ENCODE peak calls at places on chromosome 17, in ten cellular contexts. L, H, F, V, G, X, W, U, Q and O are unnamed samples.
A peak's percentile ranks its signal among the peaks of the same experiment; 100 is the strongest.

GRCh38 chr17:40346061-40346767 is 18.3 kb downstream of the GJD3 start:
- DNase-seq in V (no peak), U (no peak), G (peak; percentile 29), L (no peak), Q (no peak), X (no peak), F (no peak), W (no peak), H (no peak), O (no peak)

GRCh38 chr17:50047488-50048126 is 8.3 kb upstream of the ITGA3 start:
- DNase-seq in F (no peak), L (peak; percentile 40), G (no peak), U (peak; percentile 90), X (peak; percentile 90), W (no peak), H (no peak), V (no peak), Q (no peak), O (peak; percentile 83)

GRCh38 chr17:64326420-64327054 is 63.5 kb upstream of the TEX2 start:
- DNase-seq in W (no peak), F (peak; percentile 38), U (peak; percentile 57), V (no peak), X (peak; percentile 62), H (peak; percentile 77), L (peak; percentile 60), Q (no peak), G (no peak), O (no peak)

GRCh38 chr17:45147102-45147580 is 1.1 kb upstream of the HEXIM1 start:
- DNase-seq in H (no peak), L (no peak), G (no peak), X (peak; percentile 79), U (no peak), F (peak; percentile 73), Q (no peak), V (no peak), W (peak; percentile 40), O (peak; percentile 62)

GRCh38 chr17:76969598-76970172 is 101.5 kb downstream of the MGAT5B start:
- DNase-seq in U (no peak), X (no peak), Q (no peak), V (no peak), L (peak; percentile 45), F (peak; percentile 36), G (peak; percentile 12), H (no peak), W (no peak), O (no peak)

GRCh38 chr17:73151888-73152633 is 12.7 kb upstream of the SSTR2 start:
- DNase-seq in Q (no peak), L (no peak), W (no peak), U (peak; percentile 18), G (no peak), H (no peak), F (no peak), V (no peak), X (no peak), O (no peak)

GRCh38 chr17:45111838-45112237 is 20.5 kb downstream of the PLCD3 start:
- DNase-seq in H (no peak), Q (no peak), L (no peak), G (no peak), U (no peak), W (no peak), V (no peak), X (no peak), F (no peak), O (no peak)

GRCh38 chr17:73394523-73395450 is 83.0 kb upstream of the CDC42EP4 start:
- DNase-seq in L (no peak), G (no peak), W (no peak), H (no peak), F (no peak), V (no peak), U (no peak), Q (no peak), X (no peak), O (no peak)

GRCh38 chr17:43449470-43450202 is 34.1 kb upstream of the DHX8 start:
- DNase-seq in W (no peak), F (peak; percentile 60), H (no peak), L (no peak), G (no peak), V (no peak), U (peak; percentile 67), X (no peak), Q (no peak), O (no peak)

GRCh38 chr17:54950116-54950515 is 18.3 kb downstream of the COX11 start:
- DNase-seq in U (no peak), F (no peak), W (no peak), H (no peak), Q (no peak), G (no peak), L (no peak), X (no peak), V (no peak), O (no peak)

GRCh38 chr17:69235338-69236058 is 6.9 kb upstream of the ABCA10 start:
- DNase-seq in U (peak; percentile 33), L (peak; percentile 82), X (peak; percentile 77), W (peak; percentile 47), F (peak; percentile 77), V (peak; percentile 37), Q (peak; percentile 47), H (peak; percentile 76), G (peak; percentile 77), O (peak; percentile 70)

GRCh38 chr17:4150106-4150505 is 7.1 kb downstream of the CYB5D2 start:
- DNase-seq in W (no peak), H (no peak), U (no peak), F (no peak), Q (no peak), X (no peak), G (no peak), V (no peak), L (no peak), O (no peak)